ENCODE peak calls at places on chromosome 18, in five cellular contexts. O is choroid plexus epithelial cell, Q is foreskin fibroblast, H is adrenal gland, E is sigmoid colon. R is an unnamed sample.

GRCh38 chr18:75010260-75010659 is 198.7 kb downstream of the PTGR3 start:
- DNase-seq in O (no peak), Q (peak), H (no peak), E (no peak), R (no peak)

GRCh38 chr18:2846638-2847340 is at the start of gene EMILIN2:
- DNase-seq in O (peak), Q (peak), H (peak), E (peak), R (peak)

GRCh38 chr18:51278045-51278649 is 80.7 kb upstream of the MEX3C start:
- DNase-seq in O (peak), Q (no peak), H (peak), E (no peak), R (peak)

GRCh38 chr18:73577365-73577764 is 570.3 kb downstream of the FBXO15 start:
- DNase-seq in O (peak), Q (peak), H (no peak), E (no peak), R (peak)

GRCh38 chr18:70334728-70335329 is 46.0 kb downstream of the SOCS6 start:
- DNase-seq in O (no peak), Q (peak), H (no peak), E (no peak), R (no peak)

GRCh38 chr18:505483-506122 is 5.1 kb upstream of the COLEC12 start:
- DNase-seq in O (no peak), Q (no peak), H (no peak), E (no peak), R (no peak)

GRCh38 chr18:7117390-7118355 is at the start of gene LAMA1:
- DNase-seq in O (peak), Q (peak), H (no peak), E (no peak), R (no peak)

GRCh38 chr18:52903858-52904257 is 563.9 kb downstream of the DCC start:
- DNase-seq in O (peak), Q (no peak), H (peak), E (no peak), R (peak)

GRCh38 chr18:25279556-25279955 is 72.4 kb downstream of the ZNF521 start:
- DNase-seq in O (no peak), Q (peak), H (no peak), E (no peak), R (no peak)

GRCh38 chr18:68972176-68972575 is 174.3 kb downstream of the CCDC102B start:
- DNase-seq in O (peak), Q (peak), H (no peak), E (no peak), R (no peak)

GRCh38 chr18:2897015-2897414 is 50.2 kb downstream of the EMILIN2 start:
- DNase-seq in O (no peak), Q (no peak), H (no peak), E (no peak), R (no peak)

GRCh38 chr18:46468431-46469180 is 188.4 kb downstream of the LOXHD1 start:
- DNase-seq in O (no peak), Q (no peak), H (no peak), E (no peak), R (no peak)

GRCh38 chr18:69444221-69444620 is 43.5 kb downstream of the DOK6 start:
- DNase-seq in O (no peak), Q (peak), H (no peak), E (no peak), R (peak)

GRCh38 chr18:62596145-62597005 is 73.5 kb downstream of the ZCCHC2 start:
- DNase-seq in O (peak), Q (peak), H (no peak), E (no peak), R (peak)

GRCh38 chr18:48455555-48456478 is 46.6 kb upstream of the ZBTB7C start:
- DNase-seq in O (peak), Q (peak), H (no peak), E (no peak), R (peak)

GRCh38 chr18:6728809-6729246 is 688 bp upstream of the ARHGAP28 start:
- DNase-seq in O (no peak), Q (no peak), H (no peak), E (no peak), R (no peak)

GRCh38 chr18:49730951-49731391 is 82.4 kb downstream of the ACAA2 start:
- DNase-seq in O (no peak), Q (no peak), H (no peak), E (no peak), R (no peak)

GRCh38 chr18:26804474-26804873 is 61.0 kb downstream of the AQP4 start:
- DNase-seq in O (peak), Q (no peak), H (no peak), E (no peak), R (peak)
- TF ChIP-seq CTCF in O (no peak), Q (no peak), H (peak), E (no peak), R (no peak)

GRCh38 chr18:36782710-36783109 is 46.1 kb downstream of the TPGS2 start:
- DNase-seq in O (no peak), Q (no peak), H (no peak), E (no peak), R (no peak)

GRCh38 chr18:36780748-36781147 is 48.1 kb downstream of the TPGS2 start:
- DNase-seq in O (peak), Q (peak), H (no peak), E (no peak), R (no peak)

GRCh38 chr18:36783792-36784191 is 45.0 kb downstream of the TPGS2 start:
- DNase-seq in O (no peak), Q (no peak), H (no peak), E (no peak), R (no peak)

DNA sequence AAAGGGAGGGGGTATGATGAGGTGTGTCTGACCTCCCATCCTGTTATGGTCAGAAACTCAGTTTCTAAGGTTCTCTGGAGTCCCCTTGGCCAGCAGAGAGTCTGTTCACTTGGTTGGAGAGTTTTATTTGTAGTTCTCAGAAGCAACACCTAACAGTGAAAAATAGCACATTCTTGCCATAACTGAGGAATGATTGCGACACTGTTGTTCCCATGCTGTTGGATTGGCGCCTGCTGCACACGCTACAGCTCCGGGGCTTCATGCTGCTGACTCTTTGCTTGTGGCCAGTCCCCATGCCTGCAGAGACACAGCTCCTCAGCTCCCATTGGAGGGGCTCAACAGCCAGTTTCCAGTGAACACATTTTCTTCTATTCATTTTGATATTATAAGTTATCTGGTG is 42.1 kb downstream of the TPGS2 start:
- DNase-seq in O (peak), Q (peak), H (peak), E (peak), R (peak)
- H3K4me3 ChIP-seq in O (no peak), Q (no peak), H (no peak), E (no peak), R (no peak)

GRCh38 chr18:33603434-33603833 is 25.4 kb downstream of the ASXL3 start:
- DNase-seq in O (no peak), Q (no peak), H (no peak), E (no peak), R (no peak)

GRCh38 chr18:33605250-33605649 is 27.2 kb downstream of the ASXL3 start:
- DNase-seq in O (no peak), Q (no peak), H (no peak), E (no peak), R (no peak)

GRCh38 chr18:33611525-33612135 is 33.6 kb downstream of the ASXL3 start:
- DNase-seq in O (no peak), Q (peak), H (no peak), E (no peak), R (no peak)

GRCh38 chr18:33600846-33601245 is 22.8 kb downstream of the ASXL3 start:
- DNase-seq in O (no peak), Q (no peak), H (no peak), E (no peak), R (no peak)

GRCh38 chr18:33606621-33607020 is 28.6 kb downstream of the ASXL3 start:
- DNase-seq in O (no peak), Q (no peak), H (no peak), E (no peak), R (no peak)
- TF ChIP-seq CTCF in O (no peak), Q (no peak), H (no peak), E (no peak), R (no peak)

GRCh38 chr18:76493213-76494107 is 1.6 kb downstream of the ZNF516 start:
- DNase-seq in O (peak), Q (peak), H (peak), E (no peak), R (peak)

GRCh38 chr18:76494181-76494540 is 881 bp downstream of the ZNF516 start:
- DNase-seq in O (peak), Q (peak), H (peak), E (no peak), R (peak)

GRCh38 chr18:76496200-76496890 is 1.3 kb upstream of the ZNF516 start:
- DNase-seq in O (peak), Q (peak), H (peak), E (peak), R (peak)

GRCh38 chr18:76494541-76495403 is at the start of gene ZNF516:
- DNase-seq in O (peak), Q (peak), H (peak), E (no peak), R (peak)

GRCh38 chr18:76495435-76496199 is 575 bp upstream of the ZNF516 start:
- DNase-seq in O (peak), Q (peak), H (peak), E (peak), R (peak)
- H3K4me3 ChIP-seq in O (peak), Q (peak), H (peak), E (peak), R (peak)

GRCh38 chr18:9575558-9575957 is 38.8 kb downstream of the PPP4R1 start:
- DNase-seq in O (peak), Q (peak), H (peak), E (peak), R (peak)
- TF ChIP-seq CTCF in O (peak), Q (peak), H (peak), E (peak), R (peak)

R was measured in astrocyte of the spinal cord.